ENCODE peak calls at places on chromosomes 13 and 19, in four cellular contexts. I is foreskin keratinocyte, S is A172, Z is anterior cingulate cortex. M is an unnamed sample.

GRCh38 chr13:36966404-36966803 is 32.7 kb downstream of the ALG5 start:
- DNase-seq in Z (no peak), I (no peak), S (no peak), M (no peak)

GRCh38 chr19:19416280-19416679 is 10.8 kb downstream of the GATAD2A start:
- DNase-seq in I (no peak), S (no peak), Z (no peak), M (no peak)

GRCh38 chr19:34985249-34986022 is 14.7 kb upstream of the GRAMD1A start:
- DNase-seq in I (no peak), S (no peak), Z (peak; percentile 3), M (no peak)

GRCh38 chr13:42574435-42575311 is 721 bp downstream of the TNFSF11 start:
- DNase-seq in I (no peak), S (no peak), Z (no peak), M (peak; percentile 30)

GRCh38 chr19:3725121-3725520 is 16.9 kb downstream of the TJP3 start:
- DNase-seq in S (no peak), Z (no peak), I (no peak), M (no peak)

GRCh38 chr13:43964698-43965097 is 85.0 kb downstream of the LACC1 start:
- DNase-seq in S (no peak), I (no peak), Z (no peak), M (no peak)

GRCh38 chr13:23059173-23059572 is 121.6 kb upstream of the SGCG start:
- DNase-seq in I (no peak), S (no peak), Z (no peak), M (peak; percentile 27)

GRCh38 chr13:27007166-27007565 is 164.4 kb downstream of the USP12 start:
- DNase-seq in Z (peak; percentile 13), S (no peak), I (no peak), M (no peak)

GRCh38 chr19:46537136-46538097 is 41.8 kb upstream of the PNMA8B start:
- DNase-seq in Z (no peak), S (peak; percentile 7), I (no peak), M (peak; percentile 44)

GRCh38 chr19:10654610-10655456 is 687 bp downstream of the ILF3 start:
- DNase-seq in S (peak; percentile 44), Z (peak; percentile 35), I (no peak), M (no peak)